ENCODE peak calls at places on chromosome 11, in four cellular contexts. E is HT1080, H is ovary, R is psoas muscle. I is an unnamed sample.

GRCh38 chr11:12287009-12287373 is 90.4 kb upstream of the PARVA start:
- DNase-seq in E (peak), R (peak), H (peak), I (no peak)

GRCh38 chr11:38900156-38900679 is 2302.2 kb upstream of the RAG2 start:
- DNase-seq in R (no peak), H (no peak), E (no peak), I (no peak)

GRCh38 chr11:43035011-43035564 is 276.7 kb upstream of the API5 start:
- DNase-seq in E (peak), R (no peak), H (no peak), I (peak)

GRCh38 chr11:48052183-48053040 is 72.1 kb downstream of the PTPRJ start:
- DNase-seq in H (no peak), E (peak), R (no peak), I (peak)

GRCh38 chr11:132744771-132745170 is 787.5 kb downstream of the OPCML start:
- DNase-seq in E (peak), H (no peak), R (no peak), I (no peak)

GRCh38 chr11:114353448-114353847 is 46.9 kb downstream of the C11orf71 start:
- DNase-seq in E (no peak), H (no peak), R (no peak), I (no peak)

GRCh38 chr11:118436639-118437045 is 350 bp downstream of the KMT2A start:
- DNase-seq in H (no peak), E (no peak), R (no peak), I (peak)

GRCh38 chr11:64652586-64653387 is 61.8 kb downstream of the SLC22A12 start:
- DNase-seq in E (peak), H (peak), R (peak), I (peak)

GRCh38 chr11:44229664-44230063 is 80.3 kb downstream of the ALX4 start:
- DNase-seq in R (no peak), E (no peak), H (no peak), I (no peak)

GRCh38 chr11:62721994-62722393 is 5.3 kb downstream of the HNRNPUL2 start:
- DNase-seq in E (peak), H (no peak), R (no peak), I (no peak)

GRCh38 chr11:69546735-69547370 is 65.4 kb downstream of the LINC01488 start:
- DNase-seq in E (no peak), H (no peak), R (no peak), I (no peak)

GRCh38 chr11:134971381-134971780 is 559.3 kb upstream of the B3GAT1 start:
- DNase-seq in H (no peak), E (no peak), R (no peak), I (no peak)

GRCh38 chr11:69014084-69014935 is 1.3 kb upstream of the MRGPRF start:
- DNase-seq in H (peak), R (no peak), E (no peak), I (no peak)

GRCh38 chr11:122720482-122720881 is 65.0 kb downstream of the UBASH3B start:
- DNase-seq in H (no peak), E (no peak), R (no peak), I (no peak)

GRCh38 chr11:110909331-110909730 is 197.1 kb upstream of the ARHGAP20 start:
- DNase-seq in R (no peak), H (no peak), E (no peak), I (no peak)

GRCh38 chr11:131430466-131431176 is 60.2 kb downstream of the NTM start:
- DNase-seq in H (no peak), E (peak), R (no peak), I (no peak)

GRCh38 chr11:14342906-14343305 is 16.1 kb downstream of the RRAS2 start:
- DNase-seq in R (no peak), E (no peak), H (no peak), I (no peak)

GRCh38 chr11:22930816-22931594 is 70.7 kb upstream of the CCDC179 start:
- DNase-seq in E (no peak), H (no peak), R (no peak), I (no peak)

GRCh38 chr11:117807482-117808272 is 10.7 kb upstream of the DSCAML1 start:
- DNase-seq in E (peak), R (peak), H (peak), I (peak)